ENCODE peak calls at places on chromosomes 5 and 9, in seven cellular contexts. T, Z, H, B, D, U and S are unnamed samples. For H3K4me1, the result is how much of the 10 kb centered on the place peaks cover.

GRCh38 chr9:70587143-70587710 is 172.8 kb upstream of the KLF9 start:
- DNase-seq in D (peak), H (peak), U (peak), T (peak), Z (no peak), B (no peak), S (no peak)

GRCh38 chr9:18596920-18597319 is 123.0 kb downstream of the ADAMTSL1 start:
- DNase-seq in H (peak), D (no peak), Z (no peak), U (peak), B (no peak), T (peak), S (no peak)

GRCh38 chr9:84174486-84174885 is 166.1 kb downstream of the SLC28A3 start:
- DNase-seq in Z (no peak), H (no peak), T (peak), B (no peak), U (no peak), D (no peak), S (no peak)

GRCh38 chr9:112443200-112443599 is 43.4 kb upstream of the KIAA1958 start:
- DNase-seq in Z (peak), D (no peak), B (no peak), T (peak), U (peak), H (peak), S (no peak)

GRCh38 chr5:114265661-114266060 is 96.2 kb upstream of the KCNN2 start:
- DNase-seq in B (no peak), T (no peak), D (no peak), Z (no peak), U (no peak), H (no peak), S (no peak)

GRCh38 chr9:128438343-128439109 is 17.3 kb upstream of the ODF2 start:
- DNase-seq in T (peak), H (peak), D (peak), Z (peak), U (peak), B (peak), S (no peak)

GRCh38 chr5:121596882-121597281 is 254.8 kb upstream of the FTMT start:
- DNase-seq in U (no peak), T (no peak), Z (no peak), B (no peak), D (no peak), H (no peak), S (no peak)

GRCh38 chr9:5714501-5715401 is 85.8 kb downstream of the RIC1 start:
- DNase-seq in U (peak), Z (no peak), B (no peak), D (no peak), T (peak), H (peak), S (no peak)

GRCh38 chr9:91733006-91733624 is 216.9 kb downstream of the ROR2 start:
- DNase-seq in U (no peak), H (no peak), Z (no peak), B (no peak), T (no peak), D (no peak), S (no peak)

GRCh38 chr9:33297455-33297854 is 7.1 kb downstream of the NFX1 start:
- DNase-seq in T (no peak), U (no peak), Z (no peak), D (peak), H (no peak), B (no peak), S (peak)

GRCh38 chr5:16749626-16750025 is 132.8 kb upstream of the RETREG1 start:
- DNase-seq in U (no peak), D (no peak), B (no peak), T (no peak), Z (no peak), H (no peak), S (no peak)

GRCh38 chr5:149039501-149039900 is 23.4 kb downstream of the SH3TC2 start:
- DNase-seq in U (no peak), Z (no peak), T (no peak), H (no peak), B (no peak), D (no peak), S (no peak)

GRCh38 chr9:130330202-130330601 is 64.6 kb downstream of the HMCN2 start:
- DNase-seq in B (no peak), Z (no peak), H (no peak), T (no peak), D (no peak), U (no peak), S (no peak)

GRCh38 chr9:100070642-100071041 is 28.2 kb downstream of the ERP44 start:
- DNase-seq in D (no peak), B (no peak), T (no peak), U (no peak), Z (no peak), H (no peak), S (no peak)

GRCh38 chr5:73899055-73899454 is 273.1 kb downstream of the ARHGEF28 start:
- DNase-seq in U (no peak), H (no peak), B (no peak), D (no peak), T (no peak), Z (no peak), S (no peak)

GRCh38 chr9:112288029-112288428 is 45.4 kb downstream of the PTBP3 start:
- DNase-seq in B (no peak), H (peak), U (peak), D (no peak), T (no peak), Z (no peak), S (no peak)

GRCh38 chr9:100700689-100701318 is 122.9 kb downstream of the CAVIN4 start:
- DNase-seq in Z (no peak), D (no peak), U (no peak), H (peak), T (peak), B (no peak), S (no peak)

GRCh38 chr5:36389245-36389644 is 87.5 kb upstream of the RANBP3L start:
- DNase-seq in T (no peak), B (no peak), H (no peak), D (peak), U (no peak), Z (no peak), S (no peak)

GRCh38 chr5:154190652-154191304 is at the start of gene GALNT10:
- DNase-seq in B (peak), T (peak), Z (peak), U (peak), D (peak), H (peak), S (peak)

GRCh38 chr9:79020266-79020665 is 551.5 kb upstream of the TLE4 start:
- DNase-seq in D (no peak), Z (no peak), H (no peak), B (no peak), T (no peak), U (peak), S (no peak)

GRCh38 chr5:127761869-127762268 is 58.7 kb downstream of the CCDC192 start:
- DNase-seq in U (no peak), B (no peak), T (no peak), H (no peak), Z (no peak), D (no peak), S (no peak)

GRCh38 chr9:69141851-69142250 is 32.2 kb upstream of the TJP2 start:
- DNase-seq in Z (no peak), B (no peak), T (no peak), U (no peak), H (no peak), D (peak), S (peak)

GRCh38 chr9:35771079-35771441 is 17.0 kb upstream of the MSMP start:
- DNase-seq in U (no peak), H (no peak), Z (no peak), B (no peak), T (no peak), D (peak), S (no peak)
- H3K27ac ChIP-seq in U (no peak), H (no peak), Z (no peak), B (no peak), T (no peak), D (peak), S (peak)

GRCh38 chr5:177484902-177485549 is 11.6 kb upstream of the DBN1 start:
- DNase-seq in B (no peak), U (no peak), H (no peak), D (no peak), Z (no peak), T (no peak), S (no peak)
- H3K4me1 ChIP-seq in B (under half), U (under half), H (under half), D (under half), Z (under half), T (under half), S (half or more)

GRCh38 chr5:42852826-42853225 is 41.1 kb upstream of the SELENOP start:
- DNase-seq in U (no peak), B (no peak), T (no peak), D (no peak), Z (no peak), H (no peak), S (no peak)
- H3K27ac ChIP-seq in U (no peak), B (no peak), T (no peak), D (no peak), Z (no peak), H (no peak), S (no peak)

DNA sequence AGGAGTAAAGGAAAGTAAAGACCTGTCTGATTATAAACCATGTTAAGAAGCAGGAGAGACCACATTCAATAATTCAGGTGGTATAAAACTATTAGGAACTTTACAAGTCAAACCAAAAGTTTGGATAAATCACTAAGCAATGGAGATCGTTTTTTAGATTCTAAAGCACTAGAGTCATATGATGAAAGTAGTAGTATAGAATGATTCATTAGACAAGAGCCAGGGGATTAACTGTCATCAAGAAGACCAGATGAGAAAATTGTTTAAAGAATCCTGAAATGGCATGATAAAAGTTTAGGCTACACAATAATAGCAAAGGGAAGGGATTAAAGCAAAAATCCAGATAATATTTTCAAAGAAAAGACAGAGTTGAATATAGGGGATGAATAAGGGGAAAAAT is 12.9 kb upstream of the CARNMT1 start:
- DNase-seq in H (no peak), T (peak), B (no peak), U (no peak), Z (no peak), D (no peak), S (no peak)
- H3K4me1 ChIP-seq in H (under half), T (under half), B (under half), U (under half), Z (under half), D (under half), S (under half)